ENCODE peak calls at places on chromosomes 6 and 20, in six cellular contexts. H is fibroblast of the aortic adventitia, G is dorsolateral prefrontal cortex, P is IMR-90, B is GM12865, E is left ventricle myocardium inferior. K is an unnamed sample.
A peak's percentile ranks its signal among the peaks of the same experiment; 100 is the strongest.

GRCh38 chr6:7107578-7108195 is at the start of gene RREB1:
- DNase-seq in H (peak; percentile 57), G (no peak), P (peak; percentile 54), B (peak; percentile 79), E (peak; percentile 57), K (peak; percentile 85)

GRCh38 chr6:105810105-105810921 is 275.8 kb upstream of the PRDM1 start:
- DNase-seq in H (peak; percentile 84), G (no peak), P (peak; percentile 91), B (peak; percentile 78), E (peak; percentile 27), K (no peak)

GRCh38 chr6:53794720-53795253 is at the start of gene LRRC1:
- DNase-seq in H (peak; percentile 86), G (peak; percentile 83), P (peak; percentile 88), B (peak; percentile 91), E (peak; percentile 92), K (peak; percentile 90)

GRCh38 chr20:50172347-50173013 is 18.1 kb upstream of the CEBPB start:
- DNase-seq in H (peak; percentile 54), G (peak; percentile 39), P (peak; percentile 65), B (no peak), E (peak; percentile 92), K (peak; percentile 32)

GRCh38 chr6:30544666-30545272 is 11.5 kb downstream of the GNL1 start:
- DNase-seq in H (peak; percentile 78), G (no peak), P (peak; percentile 79), B (peak; percentile 67), E (no peak), K (peak; percentile 53)

GRCh38 chr20:57837208-57838035 is 127.6 kb upstream of the PMEPA1 start:
- DNase-seq in H (no peak), G (no peak), P (no peak), B (no peak), E (no peak), K (no peak)

GRCh38 chr6:29708432-29709177 is 14.6 kb upstream of the HLA-F start:
- DNase-seq in H (no peak), G (no peak), P (no peak), B (peak; percentile 78), E (no peak), K (no peak)

GRCh38 chr6:42295688-42296087 is 78.0 kb upstream of the MRPS10 start:
- DNase-seq in H (no peak), G (no peak), P (no peak), B (no peak), E (no peak), K (no peak)

GRCh38 chr6:137903933-137904821 is 37.1 kb downstream of the TNFAIP3 start:
- DNase-seq in H (peak; percentile 80), G (no peak), P (peak; percentile 52), B (peak; percentile 81), E (no peak), K (peak; percentile 50)

GRCh38 chr20:2750343-2751251 is 49.8 kb downstream of the CPXM1 start:
- DNase-seq in H (peak; percentile 45), G (no peak), P (peak; percentile 17), B (no peak), E (no peak), K (no peak)

GRCh38 chr6:170405311-170405975 is 98.9 kb downstream of the FAM120B start:
- DNase-seq in H (peak; percentile 97), G (no peak), P (peak; percentile 97), B (no peak), E (no peak), K (no peak)

GRCh38 chr20:25544760-25545159 is 40.6 kb downstream of the NINL start:
- DNase-seq in H (peak; percentile 15), G (no peak), P (no peak), B (no peak), E (no peak), K (no peak)

GRCh38 chr20:25543068-25543467 is 42.3 kb downstream of the NINL start:
- DNase-seq in H (peak; percentile 57), G (no peak), P (peak; percentile 66), B (no peak), E (no peak), K (no peak)

GRCh38 chr20:25546048-25546447 is 39.3 kb downstream of the NINL start:
- DNase-seq in H (no peak), G (no peak), P (no peak), B (no peak), E (no peak), K (no peak)

GRCh38 chr20:25545171-25545570 is 40.2 kb downstream of the NINL start:
- DNase-seq in H (no peak), G (no peak), P (no peak), B (no peak), E (no peak), K (no peak)

GRCh38 chr20:25544316-25544715 is 41.0 kb downstream of the NINL start:
- DNase-seq in H (peak; percentile 13), G (no peak), P (no peak), B (no peak), E (no peak), K (no peak)
- TF ChIP-seq CTCF in H (no peak), G (no peak), P (no peak), B (no peak), E (no peak), K (no peak)

GRCh38 chr6:135675862-135676261 is 175.6 kb upstream of the PDE7B start:
- DNase-seq in H (peak; percentile 37), G (no peak), P (peak; percentile 41), B (peak; percentile 44), E (no peak), K (peak; percentile 18)
- TF ChIP-seq CTCF in H (no peak), G (no peak), P (peak; percentile 22), B (peak; percentile 36), E (peak; percentile 23), K (peak; percentile 30)

DNA sequence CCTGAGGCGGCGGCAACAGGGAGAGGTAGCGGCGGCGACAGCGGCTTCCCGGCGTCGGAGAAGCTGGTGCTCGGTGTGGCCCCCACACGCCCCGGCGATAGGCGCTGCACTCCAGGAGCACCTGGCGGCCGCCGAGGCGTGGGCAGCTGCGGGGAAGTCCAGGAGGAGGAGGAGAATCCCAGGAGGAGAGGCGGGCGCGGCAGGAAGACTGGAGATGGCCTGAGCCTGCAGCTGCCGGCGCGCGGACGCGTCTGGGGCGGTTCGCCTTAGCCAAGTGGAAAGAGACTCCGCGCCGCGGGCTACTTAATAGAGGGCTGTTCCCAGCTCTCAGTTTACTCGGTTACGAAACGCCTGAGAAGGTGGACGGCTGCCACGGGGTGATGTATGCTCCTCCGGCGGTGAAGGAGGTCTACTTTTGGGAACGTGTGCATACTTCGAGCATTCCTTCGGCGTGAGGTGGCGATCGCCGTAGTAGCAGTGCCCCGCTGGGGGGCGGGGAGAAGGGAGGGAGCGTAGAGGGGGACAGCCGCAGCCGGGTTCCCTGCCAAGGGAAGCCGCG is at the start of gene COL12A1:
- DNase-seq in H (peak; percentile 99), G (no peak), P (peak; percentile 100), B (no peak), E (peak; percentile 91), K (peak; percentile 22)
- TF ChIP-seq CTCF in H (peak; percentile 32), G (no peak), P (no peak), B (no peak), E (no peak), K (no peak)

GRCh38 chr20:20864346-20865096 is 152.1 kb upstream of the RALGAPA2 start:
- DNase-seq in H (peak; percentile 3), G (no peak), P (no peak), B (no peak), E (no peak), K (no peak)
- TF ChIP-seq CTCF in H (peak; percentile 5), G (peak; percentile 39), P (no peak), B (no peak), E (peak; percentile 28), K (no peak)

GRCh38 chr6:89028774-89029173 is 51.8 kb upstream of the PNRC1 start:
- DNase-seq in H (no peak), G (no peak), P (no peak), B (no peak), E (no peak), K (no peak)

GRCh38 chr6:89035252-89036106 is 45.1 kb upstream of the PNRC1 start:
- DNase-seq in H (peak; percentile 100), G (no peak), P (peak; percentile 95), B (no peak), E (peak; percentile 78), K (no peak)

GRCh38 chr6:89034586-89035251 is 45.8 kb upstream of the PNRC1 start:
- DNase-seq in H (peak; percentile 96), G (no peak), P (peak; percentile 49), B (no peak), E (peak; percentile 23), K (no peak)

GRCh38 chr6:89037156-89037900 is 43.2 kb upstream of the PNRC1 start:
- DNase-seq in H (peak; percentile 40), G (no peak), P (no peak), B (no peak), E (no peak), K (no peak)

GRCh38 chr6:89032599-89032998 is 48.0 kb upstream of the PNRC1 start:
- DNase-seq in H (peak; percentile 63), G (no peak), P (no peak), B (peak; percentile 46), E (no peak), K (no peak)
- TF ChIP-seq CTCF in H (peak; percentile 39), G (no peak), P (no peak), B (peak; percentile 20), E (peak; percentile 66), K (no peak)